ENCODE peak calls at places on chromosomes 12 and 14, in four cellular contexts. One of them, this sample, is unnamed.

GRCh38 chr12:110647669-110648068 is 33.7 kb downstream of the TCTN1 start:
- DNase-seq in mesendoderm: no peak
- DNase-seq in IMR-90: no peak
- DNase-seq in H1: no peak
- DNase-seq in this sample: no peak

GRCh38 chr12:42565633-42566032 is 23.9 kb downstream of the PRICKLE1 start:
- DNase-seq in mesendoderm: peak
- DNase-seq in IMR-90: no peak
- DNase-seq in H1: no peak
- DNase-seq in this sample: peak

GRCh38 chr14:21041676-21042433 is at the start of gene RNASE7:
- DNase-seq in IMR-90: peak
- DNase-seq in mesendoderm: no peak
- DNase-seq in H1: no peak
- DNase-seq in this sample: no peak

GRCh38 chr14:30527196-30527595 is 31.8 kb upstream of the G2E3 start:
- DNase-seq in mesendoderm: peak
- DNase-seq in IMR-90: no peak
- DNase-seq in H1: no peak
- DNase-seq in this sample: no peak

GRCh38 chr14:55240526-55241178 is 30.6 kb upstream of the FBXO34 start:
- DNase-seq in IMR-90: peak
- DNase-seq in mesendoderm: peak
- DNase-seq in H1: no peak
- DNase-seq in this sample: peak

GRCh38 chr14:52695481-52696091 is at the start of gene ERO1A:
- DNase-seq in IMR-90: peak
- DNase-seq in mesendoderm: peak
- DNase-seq in H1: no peak
- DNase-seq in this sample: peak

GRCh38 chr12:14756331-14757143 is 46.7 kb downstream of the WBP11 start:
- DNase-seq in mesendoderm: peak
- DNase-seq in H1: no peak
- DNase-seq in IMR-90: no peak
- DNase-seq in this sample: peak

GRCh38 chr12:100579844-100580243 is 6.4 kb downstream of the GAS2L3 start:
- DNase-seq in H1: no peak
- DNase-seq in IMR-90: no peak
- DNase-seq in mesendoderm: no peak
- DNase-seq in this sample: no peak

GRCh38 chr12:48286665-48287064 is 64.1 kb downstream of the ZNF641 start:
- DNase-seq in mesendoderm: peak
- DNase-seq in H1: no peak
- DNase-seq in IMR-90: no peak
- DNase-seq in this sample: no peak

GRCh38 chr12:107415066-107415465 is 270.5 kb upstream of the PWP1 start:
- DNase-seq in H1: no peak
- DNase-seq in IMR-90: peak
- DNase-seq in mesendoderm: no peak
- DNase-seq in this sample: no peak

GRCh38 chr14:32509632-32510187 is 180.6 kb downstream of the AKAP6 start:
- DNase-seq in IMR-90: peak
- DNase-seq in mesendoderm: no peak
- DNase-seq in H1: no peak
- DNase-seq in this sample: no peak

GRCh38 chr12:95774311-95775045 is 16.1 kb downstream of the NTN4 start:
- DNase-seq in H1: no peak
- DNase-seq in mesendoderm: no peak
- DNase-seq in IMR-90: peak
- DNase-seq in this sample: no peak

GRCh38 chr12:108820700-108821406 is 36.5 kb downstream of the SSH1 start:
- DNase-seq in IMR-90: no peak
- DNase-seq in mesendoderm: no peak
- DNase-seq in H1: no peak
- DNase-seq in this sample: no peak

GRCh38 chr12:104846056-104846762 is 111.9 kb downstream of the SLC41A2 start:
- DNase-seq in H1: no peak
- DNase-seq in mesendoderm: peak
- DNase-seq in IMR-90: peak
- DNase-seq in this sample: no peak

GRCh38 chr14:64628940-64629403 is 75.3 kb upstream of the PLEKHG3 start:
- DNase-seq in H1: no peak
- DNase-seq in IMR-90: peak
- DNase-seq in mesendoderm: peak
- DNase-seq in this sample: no peak

GRCh38 chr12:132490481-132491348 is 764 bp downstream of the FBRSL1 start:
- DNase-seq in IMR-90: peak
- DNase-seq in H1: no peak
- DNase-seq in mesendoderm: no peak
- DNase-seq in this sample: no peak

GRCh38 chr12:93722757-93723567 is 45.8 kb downstream of the CRADD start:
- DNase-seq in mesendoderm: no peak
- DNase-seq in H1: no peak
- DNase-seq in IMR-90: no peak
- DNase-seq in this sample: no peak

GRCh38 chr12:76714415-76714814 is 49.5 kb upstream of the ZDHHC17 start:
- DNase-seq in H1: no peak
- DNase-seq in mesendoderm: no peak
- DNase-seq in IMR-90: no peak
- DNase-seq in this sample: no peak

GRCh38 chr14:105385322-105385637 is 13.1 kb upstream of the TEX22 start:
- DNase-seq in IMR-90: no peak
- DNase-seq in mesendoderm: no peak
- DNase-seq in H1: no peak
- DNase-seq in this sample: peak

GRCh38 chr14:36556811-36557433 is 25.5 kb downstream of the NKX2-8 start:
- DNase-seq in H1: no peak
- DNase-seq in mesendoderm: peak
- DNase-seq in IMR-90: peak
- DNase-seq in this sample: no peak

GRCh38 chr14:41859336-41859735 is 252.7 kb downstream of the LRFN5 start:
- DNase-seq in IMR-90: peak
- DNase-seq in H1: no peak
- DNase-seq in mesendoderm: no peak
- DNase-seq in this sample: no peak

GRCh38 chr14:99930420-99931274 is 134.6 kb upstream of the EVL start:
- DNase-seq in IMR-90: no peak
- DNase-seq in H1: no peak
- DNase-seq in mesendoderm: no peak
- DNase-seq in this sample: no peak

GRCh38 chr12:104588048-104588942 is 131.5 kb downstream of the CHST11 start:
- DNase-seq in H1: no peak
- DNase-seq in IMR-90: peak
- DNase-seq in mesendoderm: no peak
- DNase-seq in this sample: no peak

GRCh38 chr12:54007538-54008259 is 1.1 kb upstream of the HOXC8 start:
- DNase-seq in IMR-90: no peak
- DNase-seq in H1: no peak
- DNase-seq in mesendoderm: no peak
- DNase-seq in this sample: no peak

GRCh38 chr12:51887476-51888315 is at the start of gene ANKRD33:
- DNase-seq in mesendoderm: peak
- DNase-seq in H1: no peak
- DNase-seq in IMR-90: no peak
- DNase-seq in this sample: peak

GRCh38 chr12:388547-389137 is 478 bp downstream of the KDM5A start:
- DNase-seq in H1: no peak
- DNase-seq in mesendoderm: peak
- DNase-seq in IMR-90: peak
- DNase-seq in this sample: no peak

GRCh38 chr12:115118177-115118724 is 434.3 kb upstream of the TBX3 start:
- DNase-seq in mesendoderm: no peak
- DNase-seq in H1: no peak
- DNase-seq in IMR-90: peak
- DNase-seq in this sample: no peak

GRCh38 chr12:26052652-26053051 is 72.2 kb downstream of the BHLHE41 start:
- DNase-seq in IMR-90: no peak
- DNase-seq in H1: no peak
- DNase-seq in mesendoderm: no peak
- DNase-seq in this sample: no peak

GRCh38 chr12:31120392-31121008 is 46.8 kb downstream of the DDX11 start:
- DNase-seq in H1: no peak
- DNase-seq in IMR-90: no peak
- DNase-seq in mesendoderm: no peak
- DNase-seq in this sample: no peak

GRCh38 chr12:32005496-32006125 is 46.4 kb downstream of the RESF1 start:
- DNase-seq in H1: no peak
- DNase-seq in IMR-90: no peak
- DNase-seq in mesendoderm: peak
- DNase-seq in this sample: no peak

GRCh38 chr12:94012508-94013044 is 135.8 kb upstream of the PLXNC1 start:
- DNase-seq in mesendoderm: no peak
- DNase-seq in H1: no peak
- DNase-seq in IMR-90: no peak
- DNase-seq in this sample: no peak

GRCh38 chr12:94073441-94074051 is 74.8 kb upstream of the PLXNC1 start:
- DNase-seq in mesendoderm: no peak
- DNase-seq in IMR-90: peak
- DNase-seq in H1: no peak
- DNase-seq in this sample: no peak

GRCh38 chr12:88310069-88310468 is 168.0 kb downstream of the TMTC3 start:
- DNase-seq in H1: no peak
- DNase-seq in IMR-90: peak
- DNase-seq in mesendoderm: no peak
- DNase-seq in this sample: no peak

GRCh38 chr14:50402965-50403364 is 6.3 kb upstream of the CDKL1 start:
- DNase-seq in IMR-90: peak
- DNase-seq in H1: no peak
- DNase-seq in mesendoderm: no peak
- DNase-seq in this sample: no peak

GRCh38 chr14:50397461-50398196 is 948 bp upstream of the CDKL1 start:
- DNase-seq in IMR-90: no peak
- DNase-seq in H1: no peak
- DNase-seq in mesendoderm: no peak
- DNase-seq in this sample: no peak

GRCh38 chr14:50403433-50403832 is 6.8 kb upstream of the CDKL1 start:
- DNase-seq in mesendoderm: no peak
- DNase-seq in IMR-90: peak
- DNase-seq in H1: no peak
- DNase-seq in this sample: no peak

GRCh38 chr14:50399251-50400032 is 2.8 kb upstream of the CDKL1 start:
- DNase-seq in IMR-90: peak
- DNase-seq in mesendoderm: no peak
- DNase-seq in H1: no peak
- DNase-seq in this sample: no peak

DNA sequence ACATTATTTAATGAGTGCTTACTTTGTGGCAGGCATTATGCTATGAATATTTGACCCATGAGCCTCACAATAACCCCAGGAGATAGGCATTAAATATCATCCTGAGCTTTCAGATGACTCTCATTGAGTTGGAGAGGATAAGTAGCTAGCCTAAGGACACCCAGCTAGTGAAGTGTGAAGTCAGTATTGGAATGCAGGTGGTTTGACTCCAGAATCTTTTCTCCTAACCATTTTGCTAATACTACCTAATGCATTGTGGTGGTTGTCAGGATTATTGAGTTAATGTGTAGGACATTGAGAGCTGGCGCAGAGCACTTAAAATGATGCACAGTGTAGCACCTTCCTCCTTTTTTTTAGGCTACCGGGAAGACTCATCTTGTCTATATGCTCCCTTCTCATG is 3.8 kb upstream of the CDKL1 start:
- DNase-seq in mesendoderm: no peak
- DNase-seq in H1: no peak
- DNase-seq in IMR-90: no peak
- DNase-seq in this sample: no peak
- H4K5ac ChIP-seq in mesendoderm: no peak
- H4K5ac ChIP-seq in H1: no peak
- H4K5ac ChIP-seq in IMR-90: peak
- H4K5ac ChIP-seq in this sample: no peak

DNA sequence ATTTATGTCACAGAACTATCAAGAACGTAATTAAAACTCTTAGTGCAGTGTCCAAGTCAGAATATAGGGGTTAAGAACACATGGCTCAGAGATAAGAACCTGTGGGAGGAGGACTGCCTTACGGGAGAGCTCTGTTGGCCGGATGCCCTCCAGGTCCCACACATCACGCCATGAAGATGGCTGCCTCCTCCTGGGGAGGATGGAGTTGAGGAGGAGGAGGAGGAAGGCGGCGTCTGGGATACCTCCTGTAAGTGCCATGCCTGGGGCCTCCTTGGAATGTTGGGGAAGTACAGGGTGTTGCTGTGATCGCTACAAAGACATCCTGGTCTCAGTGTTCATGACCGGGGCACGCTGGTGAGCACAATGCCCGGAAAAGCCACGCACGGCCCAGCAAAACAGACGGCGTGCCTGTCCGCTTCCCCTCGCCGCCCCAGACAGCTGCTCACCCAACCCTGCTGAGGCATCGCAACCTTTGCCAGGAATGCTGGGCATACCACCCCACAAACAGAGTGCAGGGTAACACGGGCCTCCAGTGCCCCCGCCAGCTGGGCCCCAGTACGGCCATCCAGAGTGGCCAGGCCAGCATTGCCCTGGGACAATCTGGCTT is 28.7 kb upstream of the CD9 start:
- DNase-seq in IMR-90: no peak
- DNase-seq in mesendoderm: no peak
- DNase-seq in H1: no peak
- DNase-seq in this sample: no peak
- H2AK5ac ChIP-seq in IMR-90: peak
- H2AK5ac ChIP-seq in mesendoderm: no peak
- H2AK5ac ChIP-seq in H1: no peak
- H2AK5ac ChIP-seq in this sample: no peak

GRCh38 chr12:92105110-92105509 is 40.5 kb downstream of the BTG1 start:
- DNase-seq in H1: no peak
- DNase-seq in mesendoderm: no peak
- DNase-seq in IMR-90: no peak
- DNase-seq in this sample: no peak
- H4K5ac ChIP-seq in H1: no peak
- H4K5ac ChIP-seq in mesendoderm: no peak
- H4K5ac ChIP-seq in IMR-90: no peak
- H4K5ac ChIP-seq in this sample: no peak

DNA sequence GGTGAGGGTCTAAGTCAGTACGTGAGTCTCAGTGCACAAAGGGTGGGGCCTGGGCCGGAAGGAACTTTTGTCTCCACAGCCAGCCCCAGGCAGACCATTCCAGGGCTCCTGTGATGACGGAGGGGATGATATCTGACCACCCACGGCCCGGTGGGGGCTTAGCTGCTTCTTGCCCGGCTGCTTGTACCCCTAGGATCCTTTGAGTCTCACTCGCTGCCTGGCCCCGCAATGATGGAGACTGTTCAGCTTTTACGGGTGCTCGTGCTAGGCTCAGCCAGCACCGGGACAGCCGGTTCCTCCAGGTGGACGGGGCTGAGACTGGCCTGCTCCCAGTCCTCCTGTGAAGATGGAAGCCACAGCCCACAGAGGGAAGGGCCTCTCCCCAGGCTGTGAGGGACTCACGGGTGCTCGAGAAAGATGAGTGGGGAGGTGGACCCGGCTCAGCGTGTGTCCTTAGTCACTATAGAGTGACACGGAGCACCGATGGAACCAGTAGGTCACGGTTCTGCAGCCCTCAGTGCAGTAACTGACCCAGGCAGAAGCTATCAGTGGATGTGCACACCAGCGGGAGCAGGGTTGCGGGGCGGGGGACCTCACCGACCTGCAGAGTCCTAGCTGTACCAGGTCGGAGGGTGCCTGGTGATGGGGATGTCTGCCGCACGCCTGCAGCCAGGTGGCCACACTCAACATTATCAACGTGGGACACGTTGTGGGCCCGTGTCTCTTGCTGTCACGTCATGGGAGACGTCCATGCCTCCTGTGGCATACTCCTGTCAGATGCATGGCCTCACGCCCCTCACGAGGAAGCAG is 55.0 kb downstream of the ADGRD1 start:
- DNase-seq in H1: no peak
- DNase-seq in mesendoderm: no peak
- DNase-seq in IMR-90: no peak
- DNase-seq in this sample: no peak
- H2AK5ac ChIP-seq in H1: no peak
- H2AK5ac ChIP-seq in mesendoderm: no peak
- H2AK5ac ChIP-seq in IMR-90: no peak
- H2AK5ac ChIP-seq in this sample: no peak

This sample was measured in H9.